ENCODE peak calls at places on chromosomes 11 and 22, in nine cellular contexts. One of them, this sample, is unnamed.

GRCh38 chr11:118998822-118999221 is 884 bp downstream of the CENATAC start:
- DNase-seq in HT1080: peak; percentile 83
- DNase-seq in A172: peak; percentile 87
- DNase-seq in HS-27A: peak; percentile 68
- DNase-seq in AG08396: peak; percentile 71
- DNase-seq in NCI-H2171 treated with DMSO at 0.1 percent for 48 hours: no peak
- DNase-seq in fibroblast of lung: peak; percentile 89
- DNase-seq in NCI-H446 treated with DMSO at 0.1 percent for 48 hours: no peak
- DNase-seq in T-helper 2 cell: no peak
- DNase-seq in this sample: no peak

GRCh38 chr22:42473484-42474193 is 41.4 kb upstream of the NFAM1 start:
- DNase-seq in HT1080: peak; percentile 48
- DNase-seq in A172: peak; percentile 47
- DNase-seq in HS-27A: peak; percentile 12
- DNase-seq in AG08396: peak; percentile 49
- DNase-seq in NCI-H2171 treated with DMSO at 0.1 percent for 48 hours: peak; percentile 68
- DNase-seq in fibroblast of lung: peak; percentile 41
- DNase-seq in NCI-H446 treated with DMSO at 0.1 percent for 48 hours: peak; percentile 33
- DNase-seq in T-helper 2 cell: peak; percentile 37
- DNase-seq in this sample: peak; percentile 79

GRCh38 chr11:7098235-7098832 is 9.5 kb downstream of the RBMXL2 start:
- DNase-seq in HT1080: peak; percentile 43
- DNase-seq in A172: peak; percentile 50
- DNase-seq in HS-27A: peak; percentile 30
- DNase-seq in AG08396: peak; percentile 59
- DNase-seq in NCI-H2171 treated with DMSO at 0.1 percent for 48 hours: peak; percentile 43
- DNase-seq in fibroblast of lung: peak; percentile 14
- DNase-seq in NCI-H446 treated with DMSO at 0.1 percent for 48 hours: peak; percentile 22
- DNase-seq in T-helper 2 cell: peak; percentile 53
- DNase-seq in this sample: peak; percentile 35

GRCh38 chr11:19242184-19242932 is 1.6 kb upstream of the E2F8 start:
- DNase-seq in HT1080: no peak
- DNase-seq in A172: no peak
- DNase-seq in HS-27A: no peak
- DNase-seq in AG08396: peak; percentile 31
- DNase-seq in NCI-H2171 treated with DMSO at 0.1 percent for 48 hours: no peak
- DNase-seq in fibroblast of lung: no peak
- DNase-seq in NCI-H446 treated with DMSO at 0.1 percent for 48 hours: no peak
- DNase-seq in T-helper 2 cell: peak; percentile 22
- DNase-seq in this sample: no peak

GRCh38 chr22:39177791-39178190 is 25.3 kb upstream of the CBX7 start:
- DNase-seq in HT1080: no peak
- DNase-seq in A172: no peak
- DNase-seq in HS-27A: no peak
- DNase-seq in AG08396: no peak
- DNase-seq in NCI-H2171 treated with DMSO at 0.1 percent for 48 hours: no peak
- DNase-seq in fibroblast of lung: no peak
- DNase-seq in NCI-H446 treated with DMSO at 0.1 percent for 48 hours: no peak
- DNase-seq in T-helper 2 cell: no peak
- DNase-seq in this sample: no peak

GRCh38 chr11:123434262-123434661 is 4.2 kb downstream of the GRAMD1B start:
- DNase-seq in HT1080: peak; percentile 59
- DNase-seq in A172: peak; percentile 44
- DNase-seq in HS-27A: no peak
- DNase-seq in AG08396: no peak
- DNase-seq in NCI-H2171 treated with DMSO at 0.1 percent for 48 hours: no peak
- DNase-seq in fibroblast of lung: peak; percentile 18
- DNase-seq in NCI-H446 treated with DMSO at 0.1 percent for 48 hours: peak; percentile 30
- DNase-seq in T-helper 2 cell: peak; percentile 70
- DNase-seq in this sample: no peak

GRCh38 chr11:19018901-19019300 is 41.6 kb downstream of the MRGPRX2 start:
- DNase-seq in HT1080: no peak
- DNase-seq in A172: no peak
- DNase-seq in HS-27A: no peak
- DNase-seq in AG08396: no peak
- DNase-seq in NCI-H2171 treated with DMSO at 0.1 percent for 48 hours: no peak
- DNase-seq in fibroblast of lung: no peak
- DNase-seq in NCI-H446 treated with DMSO at 0.1 percent for 48 hours: no peak
- DNase-seq in T-helper 2 cell: no peak
- DNase-seq in this sample: no peak

GRCh38 chr11:61092280-61092766 is 10.0 kb upstream of the CD5 start:
- DNase-seq in HT1080: no peak
- DNase-seq in A172: no peak
- DNase-seq in HS-27A: no peak
- DNase-seq in AG08396: no peak
- DNase-seq in NCI-H2171 treated with DMSO at 0.1 percent for 48 hours: no peak
- DNase-seq in fibroblast of lung: no peak
- DNase-seq in NCI-H446 treated with DMSO at 0.1 percent for 48 hours: no peak
- DNase-seq in T-helper 2 cell: peak; percentile 64
- DNase-seq in this sample: no peak

GRCh38 chr22:39361495-39361894 is 11.7 kb downstream of the SYNGR1 start:
- DNase-seq in HT1080: no peak
- DNase-seq in A172: no peak
- DNase-seq in HS-27A: no peak
- DNase-seq in AG08396: no peak
- DNase-seq in NCI-H2171 treated with DMSO at 0.1 percent for 48 hours: no peak
- DNase-seq in fibroblast of lung: no peak
- DNase-seq in NCI-H446 treated with DMSO at 0.1 percent for 48 hours: no peak
- DNase-seq in T-helper 2 cell: no peak
- DNase-seq in this sample: no peak

GRCh38 chr11:30107899-30108298 is 91.1 kb upstream of the KCNA4 start:
- DNase-seq in HT1080: peak; percentile 70
- DNase-seq in A172: peak; percentile 83
- DNase-seq in HS-27A: peak; percentile 77
- DNase-seq in AG08396: no peak
- DNase-seq in NCI-H2171 treated with DMSO at 0.1 percent for 48 hours: no peak
- DNase-seq in fibroblast of lung: peak; percentile 59
- DNase-seq in NCI-H446 treated with DMSO at 0.1 percent for 48 hours: no peak
- DNase-seq in T-helper 2 cell: no peak
- DNase-seq in this sample: no peak

GRCh38 chr11:44066732-44067131 is 662 bp downstream of the ACCS start:
- DNase-seq in HT1080: peak; percentile 72
- DNase-seq in A172: peak; percentile 66
- DNase-seq in HS-27A: peak; percentile 39
- DNase-seq in AG08396: peak; percentile 77
- DNase-seq in NCI-H2171 treated with DMSO at 0.1 percent for 48 hours: no peak
- DNase-seq in fibroblast of lung: peak; percentile 72
- DNase-seq in NCI-H446 treated with DMSO at 0.1 percent for 48 hours: peak; percentile 54
- DNase-seq in T-helper 2 cell: peak; percentile 5
- DNase-seq in this sample: no peak

GRCh38 chr11:20451568-20451967 is 64.1 kb downstream of the PRMT3 start:
- DNase-seq in HT1080: no peak
- DNase-seq in A172: no peak
- DNase-seq in HS-27A: no peak
- DNase-seq in AG08396: no peak
- DNase-seq in NCI-H2171 treated with DMSO at 0.1 percent for 48 hours: no peak
- DNase-seq in fibroblast of lung: no peak
- DNase-seq in NCI-H446 treated with DMSO at 0.1 percent for 48 hours: no peak
- DNase-seq in T-helper 2 cell: no peak
- DNase-seq in this sample: no peak